ENCODE peak calls at places on chromosomes 4 and X, in eight cellular contexts. P, Y, U, Z, K, I, B and D are unnamed samples.

GRCh38 chr4:164204434-164204833 is 549.5 kb upstream of the SMIM31 start:
- DNase-seq in P (peak; percentile 48), Y (no peak), U (no peak), Z (no peak), K (peak; percentile 11), I (peak; percentile 93), B (peak; percentile 92), D (peak; percentile 95)

GRCh38 chr4:59805176-59805575 is 1395.0 kb upstream of the ADGRL3 start:
- DNase-seq in P (no peak), Y (no peak), U (no peak), Z (no peak), K (no peak), I (no peak), B (no peak), D (no peak)

GRCh38 chr4:80036949-80037348 is 36.1 kb downstream of the ANTXR2 start:
- DNase-seq in P (no peak), Y (no peak), U (no peak), Z (no peak), K (peak; percentile 84), I (no peak), B (no peak), D (no peak)

GRCh38 chr4:73222466-73223257 is 35.9 kb downstream of the ANKRD17 start:
- DNase-seq in P (peak; percentile 58), Y (peak; percentile 33), U (peak; percentile 80), Z (peak; percentile 57), K (peak; percentile 96), I (peak; percentile 83), B (peak; percentile 95), D (peak; percentile 90)

GRCh38 chr4:110306363-110306762 is 107.9 kb upstream of the ELOVL6 start:
- DNase-seq in P (no peak), Y (no peak), U (no peak), Z (no peak), K (peak; percentile 28), I (no peak), B (no peak), D (no peak)

GRCh38 chr4:183324619-183325018 is 2.4 kb upstream of the CLDN24 start:
- DNase-seq in P (no peak), Y (no peak), U (no peak), Z (no peak), K (no peak), I (no peak), B (no peak), D (no peak)

GRCh38 chr4:121822796-121823504 is 733 bp downstream of the CCNA2 start:
- DNase-seq in P (peak; percentile 74), Y (no peak), U (peak; percentile 33), Z (no peak), K (peak; percentile 24), I (peak; percentile 60), B (peak; percentile 27), D (no peak)

GRCh38 chrX:28498658-28499057 is 88.6 kb upstream of the IL1RAPL1 start:
- DNase-seq in P (peak; percentile 54), Y (no peak), U (no peak), Z (no peak), K (peak; percentile 6), I (no peak), B (peak; percentile 45), D (peak; percentile 85)

GRCh38 chrX:2614911-2615310 is 76.2 kb upstream of the CD99 start:
- DNase-seq in P (no peak), Y (no peak), U (no peak), Z (peak; percentile 26), K (peak; percentile 78), I (no peak), B (peak; percentile 35), D (no peak)
- TF ChIP-seq CTCF in P (peak; percentile 72), Y (peak; percentile 19), U (no peak), Z (peak; percentile 21), K (peak; percentile 58), I (no peak), B (no peak), D (peak; percentile 62)

DNA sequence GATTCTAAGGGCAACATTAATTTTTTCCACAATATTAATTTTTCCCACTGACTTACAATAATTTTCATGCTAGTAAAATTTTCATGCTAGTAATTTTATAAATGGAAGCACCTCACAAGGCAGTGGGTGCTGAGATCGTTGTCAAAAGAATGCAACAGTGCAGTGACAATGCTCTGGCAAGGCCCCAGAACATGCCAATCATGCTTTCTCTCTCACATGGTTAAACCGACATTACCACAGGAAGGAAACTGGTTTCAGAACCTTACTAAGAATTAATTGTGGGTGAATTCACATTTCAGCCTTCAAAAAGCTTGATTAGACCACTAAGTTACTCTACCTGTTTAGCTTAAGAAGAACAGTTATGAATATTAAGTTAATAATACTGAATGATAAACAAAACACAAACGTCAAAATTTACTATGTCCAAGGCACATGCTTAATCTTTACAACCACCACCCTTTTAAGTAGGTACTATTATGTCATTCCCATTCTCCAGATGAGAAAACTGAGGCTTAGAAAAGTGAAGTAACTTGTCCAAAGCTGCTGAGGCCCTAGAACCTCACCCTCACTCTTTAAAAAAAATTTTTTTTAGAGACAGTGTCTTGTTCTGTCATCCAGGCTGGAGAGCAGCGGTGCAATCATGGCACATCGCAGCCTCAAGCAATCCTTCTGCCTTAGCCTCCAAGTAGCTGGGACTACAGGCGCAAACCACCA is 10.0 kb upstream of the OPHN1 start:
- DNase-seq in P (no peak), Y (no peak), U (no peak), Z (no peak), K (no peak), I (peak; percentile 59), B (peak; percentile 71), D (no peak)
- H3K27ac ChIP-seq in P (no peak overlapping the region), Y (no peak overlapping the region), U (no peak overlapping the region), Z (no peak overlapping the region), K (no peak overlapping the region), I (no peak overlapping the region), B (no peak overlapping the region), D (no peak overlapping the region)

GRCh38 chrX:31128849-31129248 is 57.0 kb upstream of the FTHL17 start:
- DNase-seq in P (no peak), Y (no peak), U (no peak), Z (no peak), K (no peak), I (no peak), B (no peak), D (no peak)

GRCh38 chrX:31124536-31124935 is 52.7 kb upstream of the FTHL17 start:
- DNase-seq in P (no peak), Y (no peak), U (no peak), Z (no peak), K (no peak), I (no peak), B (no peak), D (no peak)

GRCh38 chrX:31130457-31131215 is 58.8 kb upstream of the FTHL17 start:
- DNase-seq in P (no peak), Y (no peak), U (no peak), Z (no peak), K (peak; percentile 40), I (no peak), B (no peak), D (no peak)

GRCh38 chrX:31126205-31126604 is 54.4 kb upstream of the FTHL17 start:
- DNase-seq in P (no peak), Y (no peak), U (no peak), Z (no peak), K (peak; percentile 14), I (no peak), B (no peak), D (no peak)

DNA sequence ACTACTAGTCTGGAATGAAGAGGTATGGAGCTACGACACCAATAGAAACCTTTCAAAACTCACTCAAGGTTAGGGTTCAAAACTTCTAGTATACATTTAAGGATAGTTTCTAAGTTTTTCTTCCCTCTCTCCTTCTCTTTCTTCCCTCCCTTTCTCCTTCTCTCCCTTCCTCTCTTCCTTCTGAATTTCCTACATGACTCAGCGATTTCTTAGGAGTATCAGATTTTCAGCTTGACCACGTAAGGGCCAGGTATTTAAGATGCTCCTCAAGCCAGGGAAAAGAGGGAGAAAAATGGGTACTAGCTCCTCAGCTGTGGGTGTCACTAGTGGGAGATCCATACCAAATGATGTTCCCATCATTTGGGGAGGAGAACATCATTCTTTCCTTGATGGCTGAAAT is 55.9 kb upstream of the FTHL17 start:
- DNase-seq in P (no peak), Y (no peak), U (no peak), Z (no peak), K (no peak), I (no peak), B (no peak), D (no peak)
- H3K4me1 ChIP-seq in P (no peaks in the 10 kb centered on the region), Y (no peaks in the 10 kb centered on the region), U (no peaks in the 10 kb centered on the region), Z (no peaks in the 10 kb centered on the region), K (no peaks in the 10 kb centered on the region), I (no peaks in the 10 kb centered on the region), B (no peaks in the 10 kb centered on the region), D (no peaks in the 10 kb centered on the region)

GRCh38 chr4:184950117-184950830 is 68.0 kb upstream of the HELT start:
- DNase-seq in P (peak; percentile 28), Y (no peak), U (no peak), Z (no peak), K (no peak), I (no peak), B (no peak), D (no peak)

GRCh38 chr4:184950926-184951325 is 67.4 kb upstream of the HELT start:
- DNase-seq in P (peak; percentile 45), Y (no peak), U (no peak), Z (no peak), K (no peak), I (no peak), B (no peak), D (no peak)

GRCh38 chr4:184951668-184952160 is 66.6 kb upstream of the HELT start:
- DNase-seq in P (no peak), Y (no peak), U (no peak), Z (no peak), K (no peak), I (no peak), B (no peak), D (no peak)

GRCh38 chr4:184952522-184952921 is 65.8 kb upstream of the HELT start:
- DNase-seq in P (no peak), Y (no peak), U (no peak), Z (no peak), K (no peak), I (no peak), B (no peak), D (no peak)

DNA sequence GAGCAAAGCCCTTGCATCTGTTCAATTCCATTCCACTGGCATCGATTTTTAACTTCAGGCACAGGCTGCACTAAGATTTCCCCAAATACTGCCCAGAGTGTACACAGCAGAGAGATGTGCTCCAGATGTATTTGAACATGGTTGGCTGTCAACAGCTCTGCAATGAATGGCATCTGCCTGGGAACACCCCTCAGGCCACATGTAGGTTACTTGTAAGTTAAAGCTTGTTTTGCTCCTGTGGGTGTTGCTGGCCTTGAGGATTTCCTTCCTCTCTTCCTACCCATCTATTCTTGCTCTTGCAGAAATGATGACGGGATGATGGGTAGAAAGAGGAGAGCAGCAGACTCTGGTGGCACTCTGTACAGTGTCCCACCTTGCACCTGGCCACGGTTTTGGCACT is 69.3 kb upstream of the HELT start:
- DNase-seq in P (peak; percentile 10), Y (no peak), U (no peak), Z (no peak), K (no peak), I (no peak), B (no peak), D (no peak)
- TF ChIP-seq CTCF in P (no peak), Y (no peak), U (no peak), Z (no peak), K (no peak), I (no peak), B (no peak), D (no peak)